ENCODE peak calls at places on chromosome 3, in ten cellular contexts. N is WERI-Rb-1, P is transverse colon, G is ovary, J is pancreas, D is neuronal stem cell, V is fibroblast of the aortic adventitia, H is AG04449, T is Panc1, B is tibial artery. W is an unnamed sample.
A peak's percentile ranks its signal among the peaks of the same experiment; 100 is the strongest.

GRCh38 chr3:105719791-105720190 is 149.0 kb downstream of the CBLB start:
- DNase-seq in N (no peak), P (no peak), G (no peak), J (no peak), D (no peak), V (no peak), H (no peak), T (no peak), B (no peak), W (no peak)

GRCh38 chr3:49591615-49592014 is 37.3 kb downstream of the BSN start:
- DNase-seq in N (no peak), P (no peak), G (no peak), J (no peak), D (no peak), V (no peak), H (no peak), T (no peak), B (no peak), W (no peak)

GRCh38 chr3:45406812-45407211 is 18.4 kb downstream of the LARS2 start:
- DNase-seq in N (no peak), P (no peak), G (no peak), J (no peak), D (no peak), V (no peak), H (no peak), T (no peak), B (no peak), W (no peak)

GRCh38 chr3:30689202-30689641 is 82.8 kb downstream of the TGFBR2 start:
- DNase-seq in N (no peak), P (peak; percentile 51), G (peak; percentile 27), J (peak; percentile 53), D (no peak), V (peak; percentile 80), H (no peak), T (no peak), B (no peak), W (peak; percentile 67)

GRCh38 chr3:64368163-64369025 is 143.1 kb upstream of the PRICKLE2 start:
- DNase-seq in N (no peak), P (no peak), G (no peak), J (peak; percentile 27), D (no peak), V (no peak), H (no peak), T (no peak), B (no peak), W (no peak)

GRCh38 chr3:134318166-134318565 is 56.1 kb downstream of the AMOTL2 start:
- DNase-seq in N (no peak), P (no peak), G (no peak), J (no peak), D (no peak), V (no peak), H (no peak), T (no peak), B (no peak), W (no peak)

GRCh38 chr3:130896101-130896500 is 2.2 kb downstream of the ATP2C1 start:
- DNase-seq in N (no peak), P (no peak), G (no peak), J (no peak), D (no peak), V (no peak), H (no peak), T (no peak), B (no peak), W (no peak)

GRCh38 chr3:142724682-142725351 is 983 bp downstream of the TRPC1 start:
- DNase-seq in N (peak; percentile 63), P (peak; percentile 15), G (peak; percentile 59), J (peak; percentile 14), D (no peak), V (peak; percentile 36), H (no peak), T (peak; percentile 38), B (peak; percentile 66), W (no peak)

GRCh38 chr3:87350367-87351199 is 74.2 kb upstream of the POU1F1 start:
- DNase-seq in N (no peak), P (no peak), G (no peak), J (no peak), D (peak; percentile 43), V (peak; percentile 71), H (no peak), T (peak; percentile 33), B (no peak), W (no peak)

GRCh38 chr3:24953060-24953771 is 458.6 kb upstream of the THRB start:
- DNase-seq in N (no peak), P (no peak), G (no peak), J (no peak), D (no peak), V (no peak), H (no peak), T (no peak), B (no peak), W (no peak)

GRCh38 chr3:44929782-44930181 is 46.2 kb downstream of the ZDHHC3 start:
- DNase-seq in N (no peak), P (no peak), G (no peak), J (no peak), D (no peak), V (no peak), H (no peak), T (no peak), B (no peak), W (no peak)

GRCh38 chr3:29141912-29142262 is 139.0 kb upstream of the RBMS3 start:
- DNase-seq in N (no peak), P (no peak), G (no peak), J (no peak), D (no peak), V (peak; percentile 6), H (no peak), T (no peak), B (no peak), W (no peak)

DNA sequence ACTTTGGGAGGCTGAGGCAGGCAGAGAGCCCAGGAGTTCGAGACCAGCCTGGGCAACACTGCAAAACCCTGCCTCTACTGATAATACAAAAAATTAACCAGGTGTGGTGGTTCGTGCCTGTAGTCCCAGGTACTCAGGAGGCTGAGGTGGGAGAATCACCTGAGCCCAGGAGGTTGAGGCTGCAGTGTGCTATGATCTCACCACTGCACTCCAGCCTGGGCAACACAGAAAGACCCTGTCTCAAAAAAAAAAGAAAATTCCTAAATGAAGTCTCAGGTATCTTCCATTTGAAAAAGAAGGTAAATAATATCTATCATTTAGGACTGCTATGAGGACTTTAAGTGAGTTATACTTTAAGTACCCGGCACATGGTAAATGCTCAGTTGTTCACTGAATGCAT is 2.9 kb downstream of the SMARCC1 start:
- DNase-seq in N (no peak), P (no peak), G (no peak), J (no peak), D (no peak), V (no peak), H (no peak), T (no peak), B (no peak), W (no peak)
- H3K4me3 ChIP-seq in N (no peak overlapping the region), P (no peak overlapping the region), G (no peak overlapping the region), J (no peak overlapping the region), D (no peak overlapping the region), V (no peak overlapping the region), H (no peak overlapping the region), T (no peak overlapping the region), B (no peak overlapping the region), W (peak overlapping the region; percentile 93)

DNA sequence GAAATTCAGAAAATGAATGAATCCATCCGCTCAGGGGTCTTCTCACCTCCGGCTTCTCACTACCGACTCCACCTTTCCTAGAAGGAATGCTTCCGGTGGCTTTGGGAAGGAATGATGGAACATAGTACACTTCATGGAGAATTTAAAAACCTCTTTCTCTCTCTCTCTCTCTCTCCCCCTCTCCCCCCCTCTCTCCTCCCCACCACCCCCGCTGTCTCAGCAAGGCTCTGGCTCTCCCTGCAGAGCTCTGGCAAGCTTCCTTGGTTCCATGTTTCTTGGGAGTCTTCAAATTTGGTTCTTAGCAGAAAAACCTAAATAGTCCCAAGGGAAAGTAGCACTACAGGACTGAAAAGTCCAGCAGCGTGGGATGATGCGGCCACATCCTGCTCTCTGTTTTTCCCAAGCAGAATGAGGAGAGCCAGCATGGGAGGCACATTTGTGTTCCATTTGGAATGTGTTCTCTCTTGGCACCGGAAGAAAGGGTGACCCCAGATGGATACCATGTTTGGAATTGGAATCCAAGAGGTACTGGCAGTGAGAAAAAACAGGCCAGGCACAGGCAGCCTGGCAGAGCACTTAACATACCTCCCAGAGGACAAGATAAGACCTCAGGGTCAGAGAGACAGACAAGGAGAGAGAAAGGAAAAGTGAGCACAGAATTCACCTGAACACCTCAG is at the start of gene POPDC2:
- DNase-seq in N (no peak), P (no peak), G (no peak), J (no peak), D (no peak), V (peak; percentile 37), H (no peak), T (no peak), B (no peak), W (no peak)
- H3K4me3 ChIP-seq in N (no peak within 1 kb of the TSS), P (no peak within 1 kb of the TSS), G (peak within 1 kb of the TSS; percentile 7), J (no peak within 1 kb of the TSS), D (no peak within 1 kb of the TSS), V (no peak within 1 kb of the TSS), H (no peak within 1 kb of the TSS), T (no peak within 1 kb of the TSS), B (no peak within 1 kb of the TSS), W (no peak within 1 kb of the TSS)

GRCh38 chr3:184583345-184584000 is 21.9 kb downstream of the EPHB3 start:
- DNase-seq in N (no peak), P (no peak), G (peak; percentile 49), J (peak; percentile 54), D (no peak), V (peak; percentile 23), H (no peak), T (no peak), B (no peak), W (no peak)
- H3K4me3 ChIP-seq in N (peak overlapping the region; percentile 42), P (peak overlapping the region; percentile 38), G (peak overlapping the region; percentile 42), J (peak overlapping the region; percentile 41), D (peak overlapping the region; percentile 77), V (peak overlapping the region; percentile 62), H (peak overlapping the region; percentile 29), T (no peak overlapping the region), B (peak overlapping the region; percentile 73), W (peak overlapping the region; percentile 43)

DNA sequence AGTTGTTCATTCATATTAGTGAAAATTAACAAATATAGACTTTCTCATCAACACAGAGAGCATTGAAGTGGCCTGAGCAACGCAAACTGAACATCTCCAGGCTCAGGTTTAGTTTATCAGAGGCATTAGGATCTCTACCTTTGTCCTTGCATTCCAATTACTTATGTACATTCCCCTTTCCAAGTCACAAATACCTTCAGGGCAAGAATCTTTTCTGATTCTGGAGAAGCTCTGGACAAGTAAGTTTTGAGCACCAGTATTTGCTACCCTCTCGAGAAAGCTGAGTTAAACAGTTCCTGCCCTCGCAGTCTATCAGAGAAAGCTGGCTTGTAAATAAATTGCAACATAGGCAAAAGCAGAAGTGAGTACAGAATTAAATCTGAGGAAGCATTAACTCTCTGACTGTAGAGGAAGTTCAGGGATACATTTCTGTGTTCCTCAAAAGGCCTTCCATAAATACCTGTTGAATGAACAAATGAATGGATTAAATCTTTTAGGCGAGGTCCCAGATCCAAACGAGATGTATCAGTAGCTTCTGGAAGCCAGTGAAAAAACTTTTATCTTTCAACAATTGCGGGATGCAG is 1.2 kb downstream of the OSBPL11 start:
- DNase-seq in N (no peak), P (no peak), G (no peak), J (no peak), D (no peak), V (peak; percentile 15), H (no peak), T (no peak), B (no peak), W (no peak)
- H3K4me3 ChIP-seq in N (peak overlapping the region; percentile 80), P (peak overlapping the region; percentile 60), G (peak overlapping the region; percentile 88), J (peak overlapping the region; percentile 62), D (peak overlapping the region; percentile 94), V (peak overlapping the region; percentile 91), H (peak overlapping the region; percentile 81), T (peak overlapping the region; percentile 74), B (peak overlapping the region; percentile 68), W (peak overlapping the region; percentile 93)